ENCODE peak calls at places on chromosomes 12 and 14, in four cellular contexts. V is T-helper 2 cell, M is mucosa of descending colon, Y is brain microvascular endothelial cell. D is an unnamed sample.

GRCh38 chr14:99203080-99203479 is 68.9 kb downstream of the BCL11B start:
- DNase-seq in V (no peak), Y (no peak), M (no peak), D (no peak)

GRCh38 chr12:108090107-108090899 is 38.8 kb upstream of the WSCD2 start:
- DNase-seq in M (no peak), Y (no peak), V (no peak), D (no peak)

GRCh38 chr12:44930972-44931600 is 55.0 kb upstream of the NELL2 start:
- DNase-seq in M (no peak), V (no peak), Y (no peak), D (peak; percentile 54)

GRCh38 chr12:108730337-108731104 is 797 bp downstream of the CORO1C start:
- DNase-seq in V (no peak), Y (peak; percentile 77), M (peak; percentile 68), D (peak; percentile 80)

GRCh38 chr12:127235771-127236170 is 1031.2 kb upstream of the TMEM132C start:
- DNase-seq in V (no peak), Y (no peak), M (no peak), D (no peak)

GRCh38 chr14:78519863-78520262 is 349.7 kb downstream of the NRXN3 start:
- DNase-seq in V (no peak), Y (peak; percentile 9), M (peak; percentile 57), D (peak; percentile 18)

GRCh38 chr14:29236848-29237247 is 470.3 kb downstream of the FOXG1 start:
- DNase-seq in V (no peak), Y (no peak), M (no peak), D (peak; percentile 69)

GRCh38 chr12:113161415-113162016 is 12.0 kb downstream of the CFAP73 start:
- DNase-seq in V (no peak), Y (no peak), M (no peak), D (peak; percentile 74)

GRCh38 chr14:92495041-92495440 is 18.5 kb upstream of the RIN3 start:
- DNase-seq in V (no peak), Y (peak; percentile 40), M (peak; percentile 2), D (peak; percentile 21)

GRCh38 chr12:49944046-49944445 is 6.5 kb upstream of the AQP2 start:
- DNase-seq in V (no peak), M (no peak), Y (no peak), D (no peak)

GRCh38 chr12:131351319-131352028 is 359.4 kb upstream of the SFSWAP start:
- DNase-seq in V (no peak), Y (no peak), M (no peak), D (peak; percentile 22)

GRCh38 chr12:2689393-2689792 is 105.4 kb upstream of the FKBP4 start:
- DNase-seq in Y (no peak), V (no peak), M (no peak), D (no peak)

GRCh38 chr12:72274926-72275325 is 2.8 kb downstream of the TRHDE start:
- DNase-seq in V (no peak), M (no peak), Y (no peak), D (no peak)

GRCh38 chr14:64060648-64061096 is 207.9 kb downstream of the SYNE2 start:
- DNase-seq in V (no peak), M (peak; percentile 59), Y (peak; percentile 9), D (peak; percentile 10)

GRCh38 chr14:102516531-102517411 is 7.2 kb upstream of the ANKRD9 start:
- DNase-seq in Y (no peak), M (peak; percentile 70), V (peak; percentile 43), D (peak; percentile 13)

GRCh38 chr14:87503711-87504110 is 489.3 kb downstream of the GALC start:
- DNase-seq in V (no peak), Y (no peak), M (no peak), D (peak; percentile 12)

GRCh38 chr12:112169966-112170365 is 44.6 kb downstream of the TRAFD1 start:
- DNase-seq in Y (no peak), M (no peak), V (no peak), D (no peak)

GRCh38 chr12:12705833-12706520 is 10.0 kb upstream of the GPR19 start:
- DNase-seq in M (peak; percentile 52), V (peak; percentile 39), Y (no peak), D (no peak)

GRCh38 chr12:53292441-53292840 is 2.9 kb upstream of the PFDN5 start:
- DNase-seq in M (peak; percentile 25), V (no peak), Y (no peak), D (no peak)

GRCh38 chr14:56059054-56059453 is 59.2 kb upstream of the PELI2 start:
- DNase-seq in Y (no peak), M (no peak), V (no peak), D (no peak)

GRCh38 chr14:99958380-99958779 is 106.8 kb upstream of the EVL start:
- DNase-seq in Y (no peak), V (no peak), M (no peak), D (no peak)

GRCh38 chr14:70821916-70822705 is 12.8 kb upstream of the MAP3K9 start:
- DNase-seq in V (peak; percentile 42), M (peak; percentile 51), Y (peak; percentile 18), D (peak; percentile 5)

GRCh38 chr12:113240395-113240794 is 19.1 kb downstream of the TPCN1 start:
- DNase-seq in V (no peak), M (no peak), Y (no peak), D (no peak)